ENCODE peak calls at places on chromosomes 3 and 15, in five cellular contexts. V, L, R, G and D are unnamed samples.

GRCh38 chr3:9901967-9902366 is 681 bp upstream of the IL17RE start:
- DNase-seq in V (no peak), L (no peak), R (no peak), G (no peak), D (no peak)

GRCh38 chr3:362939-363338 is 166.4 kb downstream of the CHL1 start:
- DNase-seq in V (no peak), L (no peak), R (no peak), G (no peak), D (no peak)

GRCh38 chr3:43455233-43455632 is 166.6 kb downstream of the ANO10 start:
- DNase-seq in V (no peak), L (no peak), R (peak), G (no peak), D (peak)

GRCh38 chr15:74776851-74777768 is 4.8 kb upstream of the CSK start:
- DNase-seq in V (no peak), L (peak), R (no peak), G (peak), D (no peak)

GRCh38 chr3:190076138-190076537 is 44.6 kb downstream of the P3H2 start:
- DNase-seq in V (no peak), L (no peak), R (no peak), G (no peak), D (no peak)

GRCh38 chr3:111299070-111299672 is 227.6 kb downstream of the NECTIN3 start:
- DNase-seq in V (no peak), L (no peak), R (no peak), G (no peak), D (no peak)

GRCh38 chr3:65616563-65616962 is 422.2 kb downstream of the MAGI1 start:
- DNase-seq in V (no peak), L (no peak), R (no peak), G (no peak), D (no peak)

GRCh38 chr15:42092666-42093445 is 1.5 kb downstream of the PLA2G4D start:
- DNase-seq in V (peak), L (no peak), R (no peak), G (peak), D (no peak)

GRCh38 chr3:144362126-144362525 is 390.5 kb downstream of the DIPK2A start:
- DNase-seq in V (no peak), L (no peak), R (no peak), G (no peak), D (no peak)

GRCh38 chr15:81053621-81054020 is 52.9 kb downstream of the TLNRD1 start:
- DNase-seq in V (no peak), L (no peak), R (no peak), G (no peak), D (no peak)

GRCh38 chr3:114608293-114608692 is 314.5 kb downstream of the TIGIT start:
- DNase-seq in V (no peak), L (no peak), R (peak), G (no peak), D (no peak)

GRCh38 chr3:152508705-152509104 is 240.0 kb downstream of the MBNL1 start:
- DNase-seq in V (no peak), L (no peak), R (peak), G (peak), D (peak)

GRCh38 chr15:73804421-73804820 is 51.3 kb upstream of the INSYN1 start:
- DNase-seq in V (no peak), L (no peak), R (no peak), G (no peak), D (no peak)

GRCh38 chr3:43733459-43734384 is 43.0 kb downstream of the ABHD5 start:
- DNase-seq in V (no peak), L (no peak), R (no peak), G (no peak), D (no peak)

GRCh38 chr3:45559560-45560118 is 34.9 kb upstream of the LIMD1 start:
- DNase-seq in V (no peak), L (no peak), R (no peak), G (no peak), D (no peak)